ENCODE peak calls at places on chromosomes 1 and 21, in seven cellular contexts. G is upper lobe of right lung, B is uterus, D is thoracic aorta, L is testis, R is esophagus squamous epithelium, H is right lobe of liver. T is an unnamed sample.

GRCh38 chr1:99682291-99682751 is 36.4 kb downstream of the PALMD start:
- DNase-seq in G (no peak), B (no peak), D (no peak), L (no peak), R (no peak), H (no peak), T (no peak)

GRCh38 chr1:121418369-121419049 is 233.7 kb downstream of the SRGAP2C start:
- DNase-seq in G (no peak), B (no peak), D (no peak), L (no peak), R (no peak), H (no peak), T (no peak)

GRCh38 chr1:193221641-193222040 is 35.2 kb upstream of the B3GALT2 start:
- DNase-seq in G (no peak), B (no peak), D (no peak), L (no peak), R (no peak), H (no peak), T (no peak)

GRCh38 chr1:41882068-41882477 is 36.6 kb downstream of the HIVEP3 start:
- DNase-seq in G (no peak), B (no peak), D (no peak), L (no peak), R (no peak), H (no peak), T (no peak)

GRCh38 chr21:36481639-36482038 is 1.7 kb upstream of the CLDN14 start:
- DNase-seq in G (no peak), B (no peak), D (no peak), L (no peak), R (no peak), H (peak), T (no peak)

GRCh38 chr1:53326598-53327182 is 1.2 kb downstream of the LRP8 start:
- DNase-seq in G (peak), B (peak), D (no peak), L (no peak), R (no peak), H (peak), T (no peak)

GRCh38 chr1:108533351-108534083 is 26.4 kb upstream of the EEIG2 start:
- DNase-seq in G (no peak), B (no peak), D (no peak), L (no peak), R (no peak), H (no peak), T (no peak)

GRCh38 chr1:7954683-7955082 is 6.8 kb upstream of the PARK7 start:
- DNase-seq in G (no peak), B (no peak), D (no peak), L (no peak), R (no peak), H (no peak), T (no peak)

GRCh38 chr1:206508130-206508884 is 976 bp downstream of the RASSF5 start:
- DNase-seq in G (peak), B (no peak), D (no peak), L (no peak), R (no peak), H (peak), T (no peak)

GRCh38 chr1:206505702-206506375 is 1.5 kb upstream of the RASSF5 start:
- DNase-seq in G (peak), B (no peak), D (no peak), L (no peak), R (no peak), H (no peak), T (no peak)

GRCh38 chr1:206507395-206508129 is at the start of gene RASSF5:
- DNase-seq in G (peak), B (peak), D (peak), L (peak), R (peak), H (peak), T (peak)

GRCh38 chr1:206506803-206507394 is 432 bp upstream of the RASSF5 start:
- DNase-seq in G (peak), B (no peak), D (no peak), L (no peak), R (no peak), H (peak), T (no peak)

GRCh38 chr1:206506405-206506802 is 927 bp upstream of the RASSF5 start:
- DNase-seq in G (peak), B (no peak), D (no peak), L (no peak), R (no peak), H (no peak), T (no peak)
- H3K4me3 ChIP-seq in G (peak), B (peak), D (peak), L (peak), R (peak), H (peak), T (peak)

GRCh38 chr21:16418211-16418610 is 688.4 kb downstream of the USP25 start:
- DNase-seq in G (no peak), B (no peak), D (no peak), L (no peak), R (no peak), H (no peak), T (no peak)
- H3K4me3 ChIP-seq in G (no peak), B (no peak), D (peak), L (no peak), R (no peak), H (no peak), T (peak)

DNA sequence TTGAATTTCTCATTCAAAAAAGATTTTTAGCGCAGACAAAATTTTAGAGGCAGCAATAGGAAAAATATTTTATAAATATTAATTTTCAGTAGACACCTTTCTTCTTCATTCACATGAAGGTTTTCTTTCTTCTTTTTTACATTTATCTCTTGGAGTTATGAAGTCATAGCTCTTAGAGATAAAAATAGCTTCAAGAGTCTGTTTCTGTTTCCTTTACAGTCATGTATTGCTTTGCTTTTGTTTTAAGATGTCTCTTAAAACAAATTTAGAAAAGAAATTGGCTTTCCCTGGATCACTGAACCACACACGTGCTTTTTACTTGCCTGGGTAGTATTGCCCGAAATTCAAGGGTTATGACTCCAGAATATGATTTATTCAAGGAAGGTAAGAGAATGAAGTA is 369.9 kb upstream of the LRRC7 start:
- DNase-seq in G (no peak), B (no peak), D (no peak), L (no peak), R (no peak), H (no peak), T (no peak)
- H3K4me3 ChIP-seq in G (no peak), B (no peak), D (no peak), L (no peak), R (no peak), H (no peak), T (no peak)

GRCh38 chr21:29854795-29855194 is 85.0 kb downstream of the GRIK1 start:
- DNase-seq in G (no peak), B (no peak), D (no peak), L (no peak), R (no peak), H (no peak), T (no peak)
- H3K4me3 ChIP-seq in G (no peak), B (no peak), D (no peak), L (no peak), R (no peak), H (no peak), T (no peak)

GRCh38 chr1:10186453-10187319 is 23.7 kb upstream of the KIF1B start:
- DNase-seq in G (no peak), B (no peak), D (no peak), L (no peak), R (no peak), H (no peak), T (no peak)
- H3K4me3 ChIP-seq in G (no peak), B (no peak), D (no peak), L (no peak), R (no peak), H (no peak), T (no peak)

T was measured in left ventricle myocardium inferior.